ENCODE peak calls at places on chromosomes 7 and 10, in ten cellular contexts. R, G, D, T, S, O, C, Z, L and Y are unnamed samples.

GRCh38 chr10:77983384-77984341 is 45.7 kb downstream of the POLR3A start:
- DNase-seq in O (no peak), T (peak; percentile 9), Z (peak; percentile 81), S (no peak), D (peak; percentile 17), R (no peak), G (peak; percentile 68), C (no peak), L (no peak), Y (no peak)

GRCh38 chr7:84232653-84233052 is 38.1 kb upstream of the SEMA3A start:
- DNase-seq in O (no peak), S (no peak), R (no peak), C (no peak), D (peak; percentile 84), L (no peak), Z (peak; percentile 76), G (peak; percentile 87), T (no peak), Y (no peak)

GRCh38 chr7:137313196-137313595 is 30.3 kb downstream of the PTN start:
- DNase-seq in S (no peak), C (no peak), R (no peak), G (peak; percentile 5), Z (peak; percentile 6), D (no peak), O (no peak), T (no peak), L (no peak), Y (no peak)

GRCh38 chr7:73437091-73437490 is 3.5 kb downstream of the FZD9 start:
- DNase-seq in D (no peak), Z (no peak), O (no peak), C (no peak), G (no peak), L (no peak), T (no peak), S (no peak), R (no peak), Y (no peak)

GRCh38 chr10:20254078-20254477 is 437.8 kb downstream of the PLXDC2 start:
- DNase-seq in S (no peak), C (no peak), G (peak; percentile 22), R (no peak), O (no peak), T (no peak), Z (no peak), D (peak; percentile 42), L (no peak), Y (no peak)

GRCh38 chr7:20352573-20353304 is 22.0 kb downstream of the ITGB8 start:
- DNase-seq in R (peak; percentile 77), S (no peak), O (no peak), Z (peak; percentile 71), D (peak; percentile 56), L (no peak), G (peak; percentile 82), T (no peak), C (peak; percentile 85), Y (no peak)

GRCh38 chr7:22853674-22854157 is 31.1 kb upstream of the TOMM7 start:
- DNase-seq in G (peak; percentile 36), S (no peak), Z (peak; percentile 44), C (peak; percentile 63), R (no peak), L (no peak), O (no peak), T (peak; percentile 63), D (no peak), Y (no peak)

GRCh38 chr7:151125459-151125834 is 39.2 kb downstream of the AGAP3 start:
- DNase-seq in R (no peak), S (no peak), T (no peak), D (peak; percentile 37), G (no peak), O (no peak), L (no peak), Z (no peak), C (no peak), Y (no peak)

GRCh38 chr10:13139150-13139549 is 22.2 kb upstream of the MCM10 start:
- DNase-seq in R (no peak), T (no peak), D (no peak), L (no peak), G (no peak), O (no peak), Z (no peak), S (no peak), C (no peak), Y (no peak)

GRCh38 chr10:47371629-47372485 is 12.2 kb downstream of the ZNF488 start:
- DNase-seq in D (no peak), Z (no peak), R (no peak), T (no peak), G (no peak), L (no peak), S (peak; percentile 64), O (no peak), C (no peak), Y (no peak)

GRCh38 chr10:106582291-106582690 is 582.2 kb downstream of the SORCS1 start:
- DNase-seq in T (no peak), O (no peak), Z (peak; percentile 40), S (no peak), C (no peak), D (no peak), G (peak; percentile 67), R (peak; percentile 48), L (no peak), Y (no peak)

GRCh38 chr10:79082631-79083581 is 14.1 kb downstream of the ZMIZ1 start:
- DNase-seq in R (no peak), G (no peak), O (no peak), T (no peak), L (no peak), Z (no peak), S (no peak), D (no peak), C (no peak), Y (no peak)

GRCh38 chr7:139635521-139636240 is 112.2 kb downstream of the CLEC2L start:
- DNase-seq in G (no peak), Z (no peak), S (no peak), D (no peak), T (no peak), L (no peak), O (no peak), R (no peak), C (no peak), Y (peak; percentile 60)

GRCh38 chr7:80918406-80918805 is 445 bp downstream of the SEMA3C start:
- DNase-seq in O (no peak), R (no peak), T (no peak), Z (peak; percentile 31), L (no peak), G (peak; percentile 52), C (no peak), D (no peak), S (no peak), Y (no peak)

GRCh38 chr7:80922254-80923049 is 3.6 kb upstream of the SEMA3C start:
- DNase-seq in C (no peak), T (no peak), G (no peak), R (peak; percentile 64), L (no peak), D (no peak), Z (no peak), O (no peak), S (no peak), Y (no peak)

GRCh38 chr7:80918909-80919721 is at the start of gene SEMA3C:
- DNase-seq in C (peak; percentile 70), R (peak; percentile 92), D (peak; percentile 96), T (peak; percentile 85), L (peak; percentile 95), Z (peak; percentile 94), S (peak; percentile 97), O (no peak), G (peak; percentile 95), Y (peak; percentile 79)

GRCh38 chr7:80921130-80921529 is 2.3 kb upstream of the SEMA3C start:
- DNase-seq in G (peak; percentile 72), S (no peak), T (no peak), C (no peak), Z (peak; percentile 39), D (no peak), L (no peak), O (no peak), R (peak; percentile 18), Y (no peak)

GRCh38 chr7:80916770-80917681 is 1.8 kb downstream of the SEMA3C start:
- DNase-seq in O (no peak), L (no peak), T (no peak), R (no peak), C (peak; percentile 67), G (peak; percentile 91), S (no peak), Z (peak; percentile 93), D (peak; percentile 71), Y (no peak)
- TF ChIP-seq CTCF in O (no peak), L (peak; percentile 50), T (peak; percentile 21), R (no peak), C (peak; percentile 72), G (peak; percentile 41), S (peak; percentile 58), Z (peak; percentile 67), D (peak; percentile 50), Y (peak; percentile 39)

GRCh38 chr7:107966701-107967100 is 36.3 kb downstream of the LAMB1 start:
- DNase-seq in T (no peak), Z (peak; percentile 58), O (no peak), L (no peak), G (peak; percentile 89), C (no peak), S (no peak), D (peak; percentile 58), R (no peak), Y (no peak)
- TF ChIP-seq CTCF in T (no peak), Z (no peak), O (no peak), L (peak; percentile 37), G (peak; percentile 16), C (no peak), S (peak; percentile 34), D (no peak), R (no peak), Y (no peak)

GRCh38 chr10:48505394-48506112 is 99.3 kb downstream of the ARHGAP22 start:
- DNase-seq in R (peak; percentile 26), O (no peak), C (no peak), T (no peak), G (no peak), S (peak; percentile 81), D (no peak), Z (no peak), L (no peak), Y (peak; percentile 71)
- TF ChIP-seq CTCF in R (no peak), O (no peak), C (no peak), T (no peak), G (peak; percentile 22), S (peak; percentile 7), D (peak; percentile 4), Z (no peak), L (no peak), Y (no peak)

GRCh38 chr10:71714592-71714991 is 5.0 kb downstream of the C10orf105 start:
- DNase-seq in L (no peak), O (no peak), S (no peak), D (no peak), T (no peak), Z (no peak), R (no peak), G (no peak), C (no peak), Y (no peak)

GRCh38 chr10:71712170-71712569 is 7.4 kb downstream of the C10orf105 start:
- DNase-seq in L (no peak), C (no peak), T (no peak), R (no peak), G (no peak), Z (no peak), D (no peak), S (no peak), O (no peak), Y (no peak)

GRCh38 chr10:71712572-71713134 is 6.9 kb downstream of the C10orf105 start:
- DNase-seq in C (no peak), T (no peak), L (no peak), G (no peak), O (no peak), S (no peak), Z (no peak), D (no peak), R (no peak), Y (no peak)

GRCh38 chr10:71714055-71714454 is 5.5 kb downstream of the C10orf105 start:
- DNase-seq in T (no peak), G (no peak), S (no peak), C (no peak), Z (no peak), O (no peak), L (no peak), R (no peak), D (no peak), Y (no peak)

GRCh38 chr10:71713135-71714040 is 6.2 kb downstream of the C10orf105 start:
- DNase-seq in L (peak; percentile 88), C (no peak), D (peak; percentile 79), R (peak; percentile 44), G (peak; percentile 87), Z (peak; percentile 89), S (no peak), T (peak; percentile 96), O (no peak), Y (no peak)
- TF ChIP-seq CTCF in L (peak; percentile 22), C (no peak), D (peak; percentile 40), R (no peak), G (peak; percentile 31), Z (peak; percentile 31), S (no peak), T (no peak), O (no peak), Y (no peak)